ENCODE peak calls at places on chromosomes 1 and 21, in ten cellular contexts. S is BE2C; I is ovary; U is tibial artery; Q is brain microvascular endothelial cell; C is neural progenitor cell; Z is CD4-positive, alpha-beta T cell; X is progenitor cell of endocrine pancreas; W is HL-60; D is IMR-90. N is an unnamed sample.
A peak's percentile ranks its signal among the peaks of the same experiment; 100 is the strongest.

GRCh38 chr1:117146570-117147340 is 25.2 kb upstream of the TRIM45 start:
- DNase-seq in S (no peak), I (no peak), U (no peak), Q (peak; percentile 94), C (no peak), Z (no peak), X (no peak), W (no peak), D (peak; percentile 95), N (no peak)

GRCh38 chr1:42105025-42105424 is 48.2 kb upstream of the GUCA2B start:
- DNase-seq in S (no peak), I (no peak), U (no peak), Q (no peak), C (no peak), Z (no peak), X (no peak), W (no peak), D (no peak), N (no peak)

GRCh38 chr1:246532519-246532918 is 25.4 kb upstream of the SMYD3 start:
- DNase-seq in S (no peak), I (no peak), U (no peak), Q (no peak), C (no peak), Z (no peak), X (no peak), W (no peak), D (peak; percentile 2), N (no peak)

GRCh38 chr1:54826226-54826816 is 25.2 kb upstream of the TTC22 start:
- DNase-seq in S (no peak), I (no peak), U (no peak), Q (no peak), C (no peak), Z (no peak), X (no peak), W (no peak), D (no peak), N (no peak)

GRCh38 chr1:54416435-54416834 is 10.2 kb upstream of the SSBP3 start:
- DNase-seq in S (no peak), I (no peak), U (no peak), Q (no peak), C (no peak), Z (no peak), X (no peak), W (no peak), D (no peak), N (no peak)

GRCh38 chr1:83741348-83741747 is 257.6 kb downstream of the TTLL7 start:
- DNase-seq in S (no peak), I (no peak), U (no peak), Q (no peak), C (peak; percentile 91), Z (no peak), X (no peak), W (no peak), D (no peak), N (no peak)

GRCh38 chr1:156124557-156125483 is 10.3 kb downstream of the LMNA start:
- DNase-seq in S (no peak), I (no peak), U (peak; percentile 71), Q (no peak), C (no peak), Z (no peak), X (no peak), W (no peak), D (no peak), N (no peak)

GRCh38 chr1:178451529-178451928 is 45.2 kb downstream of the CLEC20A start:
- DNase-seq in S (no peak), I (no peak), U (no peak), Q (peak; percentile 56), C (no peak), Z (no peak), X (no peak), W (no peak), D (peak; percentile 80), N (no peak)

GRCh38 chr1:47507921-47508894 is 70.4 kb downstream of the FOXD2 start:
- DNase-seq in S (peak; percentile 35), I (no peak), U (peak; percentile 26), Q (no peak), C (peak; percentile 69), Z (no peak), X (peak; percentile 16), W (no peak), D (no peak), N (no peak)

GRCh38 chr1:241749041-241749798 is 97.1 kb downstream of the WDR64 start:
- DNase-seq in S (no peak), I (no peak), U (no peak), Q (no peak), C (no peak), Z (no peak), X (no peak), W (no peak), D (no peak), N (no peak)

GRCh38 chr1:172997941-172998361 is 52.8 kb downstream of the TNFSF18 start:
- DNase-seq in S (no peak), I (no peak), U (no peak), Q (no peak), C (no peak), Z (no peak), X (no peak), W (no peak), D (peak; percentile 54), N (no peak)

GRCh38 chr1:173861731-173862145 is 6.1 kb downstream of the GAS5 start:
- DNase-seq in S (peak; percentile 15), I (no peak), U (no peak), Q (no peak), C (no peak), Z (no peak), X (no peak), W (no peak), D (no peak), N (no peak)

GRCh38 chr1:48003741-48004503 is 6.7 kb upstream of the TRABD2B start:
- DNase-seq in S (peak; percentile 33), I (no peak), U (no peak), Q (no peak), C (peak; percentile 36), Z (no peak), X (no peak), W (no peak), D (no peak), N (no peak)

GRCh38 chr1:110774398-110774797 is 98.5 kb upstream of the CD53 start:
- DNase-seq in S (no peak), I (no peak), U (no peak), Q (no peak), C (no peak), Z (no peak), X (no peak), W (no peak), D (no peak), N (no peak)

GRCh38 chr1:2612591-2613365 is 20.0 kb downstream of the MMEL1 start:
- DNase-seq in S (no peak), I (no peak), U (no peak), Q (no peak), C (no peak), Z (no peak), X (no peak), W (no peak), D (no peak), N (no peak)

GRCh38 chr21:44773291-44773932 is 28.2 kb downstream of the UBE2G2 start:
- DNase-seq in S (peak; percentile 89), I (no peak), U (no peak), Q (no peak), C (no peak), Z (no peak), X (no peak), W (no peak), D (no peak), N (no peak)

DNA sequence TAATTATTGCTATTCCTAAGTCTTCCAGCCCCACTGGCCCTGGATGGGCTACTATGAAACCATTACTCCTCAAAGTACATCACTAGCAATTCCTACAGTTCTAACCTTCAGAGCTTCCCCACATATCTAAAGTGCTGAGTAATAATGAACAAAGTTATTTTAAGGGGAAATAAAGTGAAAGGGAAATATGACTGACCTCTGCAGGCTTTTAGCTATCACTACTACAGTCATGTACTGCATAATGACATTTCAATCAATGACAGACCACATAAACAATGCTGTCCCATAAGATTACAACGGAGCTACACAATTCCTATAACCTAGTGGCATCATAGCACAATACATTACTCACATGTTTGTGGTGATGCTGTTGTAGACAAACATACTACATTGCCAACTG is 32.5 kb upstream of the ASPM start:
- DNase-seq in S (no peak), I (no peak), U (no peak), Q (peak; percentile 37), C (no peak), Z (no peak), X (no peak), W (no peak), D (peak; percentile 74), N (no peak)
- TF ChIP-seq CTCF in S (no peak), I (no peak), U (no peak), Q (no peak), C (no peak), Z (no peak), X (no peak), W (no peak), D (peak; percentile 46), N (no peak)

DNA sequence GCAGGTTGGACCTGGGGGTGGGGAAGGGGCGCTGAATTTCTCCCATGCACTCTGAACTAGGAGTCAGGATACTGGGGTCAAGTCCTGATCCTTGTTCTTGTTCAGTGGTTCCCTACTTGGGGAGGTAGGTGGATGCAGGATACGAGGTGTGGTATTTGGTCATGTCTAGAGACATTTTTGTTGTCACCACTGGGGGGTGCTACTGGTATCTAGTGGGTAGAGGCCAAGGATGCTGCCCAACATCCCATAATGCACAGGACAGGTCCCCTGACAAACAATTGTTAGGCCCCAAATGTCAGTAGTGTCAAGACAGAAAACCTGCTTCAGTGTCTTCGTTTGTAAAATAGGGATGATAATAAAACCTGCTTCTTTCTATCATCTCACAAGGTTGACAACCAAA is 259.0 kb upstream of the FOXD3 start:
- DNase-seq in S (no peak), I (no peak), U (no peak), Q (no peak), C (peak; percentile 26), Z (no peak), X (no peak), W (no peak), D (no peak), N (no peak)
- TF ChIP-seq CTCF in S (no peak), I (no peak), U (no peak), Q (peak; percentile 27), C (peak; percentile 45), Z (no peak), X (no peak), W (no peak), D (no peak), N (no peak)

GRCh38 chr1:19811206-19811851 is 3.8 kb downstream of the RNF186 start:
- DNase-seq in S (peak; percentile 48), I (no peak), U (peak; percentile 31), Q (peak; percentile 11), C (peak; percentile 68), Z (peak; percentile 23), X (no peak), W (no peak), D (peak; percentile 49), N (no peak)
- TF ChIP-seq CTCF in S (peak; percentile 56), I (no peak), U (peak; percentile 50), Q (peak; percentile 81), C (peak; percentile 61), Z (peak; percentile 57), X (peak; percentile 48), W (peak; percentile 43), D (peak; percentile 70), N (peak; percentile 62)

DNA sequence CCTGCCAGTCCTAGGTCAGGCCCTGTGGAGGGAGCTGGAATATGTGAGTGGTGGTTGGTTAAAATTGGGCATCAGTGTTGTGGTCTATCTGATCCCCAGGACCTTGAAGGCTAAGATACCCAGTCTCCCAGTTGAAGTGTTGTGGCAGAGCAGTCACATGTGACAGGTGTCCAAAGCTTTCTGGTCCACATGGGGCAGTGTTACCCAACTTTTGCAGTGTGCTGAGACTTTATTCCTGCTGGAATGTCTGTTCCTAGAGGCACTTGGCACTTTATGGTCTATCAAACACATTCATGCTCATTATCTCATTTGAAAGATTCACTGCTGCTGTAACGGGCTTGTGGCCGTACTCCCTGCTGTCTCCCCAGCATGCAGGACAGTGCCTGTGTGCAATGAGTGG is 21.0 kb upstream of the LORICRIN start:
- DNase-seq in S (no peak), I (no peak), U (no peak), Q (no peak), C (no peak), Z (no peak), X (no peak), W (no peak), D (no peak), N (no peak)
- TF ChIP-seq CTCF in S (peak; percentile 28), I (no peak), U (no peak), Q (no peak), C (no peak), Z (no peak), X (peak; percentile 44), W (no peak), D (no peak), N (peak; percentile 27)

N was measured in D721Med.